ENCODE peak calls at places on chromosomes 13 and 19, in ten cellular contexts. C is uterus; S is frontal cortex; A is CD4-positive, alpha-beta T cell; Q is NCI-H1417 treated with DMSO at 0.1 percent for 48 hours; B is GM20000; Y is IMR-90; H is KG1; E is CD8-positive, alpha-beta T cell; R is activated CD4-positive, alpha-beta T cell treated with anti-CD3 and anti-CD28 coated beads, Interleukin-2, amount 10 ng/mL, durations not matched to agents 7 days and 5 days. N is an unnamed sample.

GRCh38 chr13:97332725-97333124 is 101.2 kb upstream of the RAP2A start:
- DNase-seq in C (no peak), S (no peak), A (no peak), Q (no peak), B (no peak), Y (no peak), H (no peak), E (no peak), R (no peak), N (no peak)

GRCh38 chr19:48713041-48713863 is 6.3 kb downstream of the MAMSTR start:
- DNase-seq in C (no peak), S (no peak), A (no peak), Q (no peak), B (peak; percentile 33), Y (peak; percentile 31), H (no peak), E (no peak), R (no peak), N (no peak)

GRCh38 chr19:18774782-18775444 is 16.2 kb downstream of the COMP start:
- DNase-seq in C (no peak), S (no peak), A (no peak), Q (no peak), B (no peak), Y (no peak), H (no peak), E (no peak), R (no peak), N (no peak)

GRCh38 chr13:29595380-29596063 is at the start of gene SLC7A1:
- DNase-seq in C (peak; percentile 77), S (peak; percentile 94), A (peak; percentile 69), Q (peak; percentile 52), B (peak; percentile 98), Y (peak; percentile 80), H (peak; percentile 55), E (peak; percentile 67), R (peak; percentile 84), N (peak; percentile 88)

GRCh38 chr19:31349160-31349881 is at the start of gene TSHZ3:
- DNase-seq in C (peak; percentile 86), S (peak; percentile 70), A (no peak), Q (no peak), B (no peak), Y (peak; percentile 87), H (no peak), E (no peak), R (peak; percentile 54), N (peak; percentile 64)

GRCh38 chr13:73133536-73133935 is 74.7 kb downstream of the KLF5 start:
- DNase-seq in C (no peak), S (no peak), A (no peak), Q (no peak), B (no peak), Y (no peak), H (no peak), E (no peak), R (no peak), N (no peak)

GRCh38 chr13:82758056-82758455 is 1124.2 kb downstream of the SLITRK1 start:
- DNase-seq in C (no peak), S (no peak), A (no peak), Q (no peak), B (peak; percentile 7), Y (peak; percentile 17), H (no peak), E (no peak), R (no peak), N (no peak)

GRCh38 chr13:52961196-52961845 is 67.3 kb upstream of the OLFM4 start:
- DNase-seq in C (no peak), S (no peak), A (no peak), Q (no peak), B (no peak), Y (no peak), H (no peak), E (no peak), R (no peak), N (no peak)

GRCh38 chr19:34972163-34972705 is 8.2 kb upstream of the ZNF792 start:
- DNase-seq in C (no peak), S (no peak), A (no peak), Q (no peak), B (no peak), Y (no peak), H (no peak), E (no peak), R (no peak), N (no peak)

GRCh38 chr19:16342002-16342715 is 17.5 kb downstream of the KLF2 start:
- DNase-seq in C (no peak), S (no peak), A (peak; percentile 28), Q (no peak), B (peak; percentile 74), Y (no peak), H (no peak), E (no peak), R (peak; percentile 47), N (peak; percentile 67)

GRCh38 chr13:51934461-51935087 is 72.8 kb downstream of the CCDC70 start:
- DNase-seq in C (no peak), S (no peak), A (no peak), Q (no peak), B (no peak), Y (no peak), H (no peak), E (no peak), R (no peak), N (no peak)

GRCh38 chr13:90867336-90867683 is 480.2 kb upstream of the MIR17HG start:
- DNase-seq in C (peak; percentile 20), S (no peak), A (no peak), Q (peak; percentile 73), B (peak; percentile 32), Y (peak; percentile 27), H (peak; percentile 65), E (no peak), R (peak; percentile 39), N (no peak)

GRCh38 chr19:57191141-57192063 is at the start of gene ZNF264:
- DNase-seq in C (peak; percentile 92), S (peak; percentile 82), A (peak; percentile 85), Q (peak; percentile 17), B (peak; percentile 94), Y (peak; percentile 85), H (peak; percentile 78), E (peak; percentile 76), R (peak; percentile 89), N (peak; percentile 90)

GRCh38 chr19:46838160-46838559 is 12.5 kb downstream of the AP2S1 start:
- DNase-seq in C (no peak), S (no peak), A (no peak), Q (no peak), B (no peak), Y (no peak), H (no peak), E (no peak), R (no peak), N (no peak)

GRCh38 chr13:89554801-89555200 is 1792.7 kb upstream of the MIR17HG start:
- DNase-seq in C (no peak), S (no peak), A (no peak), Q (peak; percentile 83), B (no peak), Y (no peak), H (no peak), E (no peak), R (no peak), N (no peak)

GRCh38 chr19:12975221-12975756 is 5.9 kb downstream of the DAND5 start:
- DNase-seq in C (no peak), S (no peak), A (no peak), Q (no peak), B (no peak), Y (no peak), H (no peak), E (no peak), R (no peak), N (no peak)

GRCh38 chr19:33689886-33690285 is 68.1 kb downstream of the CHST8 start:
- DNase-seq in C (peak; percentile 10), S (no peak), A (no peak), Q (no peak), B (no peak), Y (no peak), H (no peak), E (no peak), R (no peak), N (no peak)

GRCh38 chr19:23698711-23699520 is 11.9 kb upstream of the ZNF675 start:
- DNase-seq in C (no peak), S (no peak), A (no peak), Q (no peak), B (no peak), Y (no peak), H (no peak), E (no peak), R (no peak), N (no peak)

GRCh38 chr19:42132030-42132628 is at the start of gene POU2F2:
- DNase-seq in C (peak; percentile 19), S (no peak), A (peak; percentile 65), Q (no peak), B (peak; percentile 88), Y (no peak), H (peak; percentile 31), E (peak; percentile 66), R (peak; percentile 90), N (peak; percentile 89)

GRCh38 chr13:43031881-43032280 is 8.5 kb downstream of the DNAJC15 start:
- DNase-seq in C (no peak), S (no peak), A (no peak), Q (no peak), B (no peak), Y (no peak), H (no peak), E (no peak), R (no peak), N (no peak)

GRCh38 chr13:105998233-105998550 is 537.3 kb downstream of the EFNB2 start:
- DNase-seq in C (no peak), S (no peak), A (no peak), Q (no peak), B (no peak), Y (no peak), H (no peak), E (no peak), R (no peak), N (no peak)

GRCh38 chr13:66803759-66804456 is 426.2 kb downstream of the PCDH9 start:
- DNase-seq in C (no peak), S (no peak), A (no peak), Q (peak; percentile 68), B (no peak), Y (peak; percentile 2), H (no peak), E (no peak), R (no peak), N (no peak)

GRCh38 chr19:55442372-55443044 is 592 bp downstream of the SHISA7 start:
- DNase-seq in C (no peak), S (peak; percentile 79), A (no peak), Q (no peak), B (peak; percentile 59), Y (no peak), H (no peak), E (no peak), R (no peak), N (no peak)

GRCh38 chr19:2240881-2241760 is 4.5 kb downstream of the SF3A2 start:
- DNase-seq in C (no peak), S (no peak), A (no peak), Q (no peak), B (no peak), Y (no peak), H (no peak), E (no peak), R (no peak), N (no peak)

GRCh38 chr13:105709181-105709580 is 826.3 kb downstream of the EFNB2 start:
- DNase-seq in C (no peak), S (no peak), A (no peak), Q (no peak), B (no peak), Y (no peak), H (no peak), E (no peak), R (no peak), N (no peak)

N was measured in activated CD4-positive, alpha-beta memory T cell treated with anti-CD3 and anti-CD28 coated beads, Interleukin-2, amount 10 ng/mL, durations not matched to agents 7 days and 5 days.